ENCODE peak calls at places on chromosomes 3 and 15, in eight cellular contexts. Y, X, L, M, T, D, E and Z are unnamed samples.

GRCh38 chr15:31353931-31354330 is 27.3 kb downstream of the KLF13 start:
- DNase-seq in T (peak), M (no peak), X (no peak), E (no peak), L (no peak), D (no peak), Y (no peak), Z (no peak)

GRCh38 chr3:163605915-163606314 is 1472.4 kb downstream of the SI start:
- DNase-seq in E (no peak), Y (no peak), L (no peak), T (no peak), M (peak), X (no peak), D (no peak), Z (no peak)

GRCh38 chr3:171967137-171967783 is 72.1 kb upstream of the FNDC3B start:
- DNase-seq in X (peak), Y (no peak), E (no peak), T (no peak), L (no peak), D (no peak), M (peak), Z (no peak)

GRCh38 chr15:59330649-59331048 is 42.0 kb downstream of the MYO1E start:
- DNase-seq in T (no peak), E (no peak), Y (no peak), D (no peak), L (no peak), X (no peak), M (no peak), Z (no peak)

GRCh38 chr3:145370870-145371269 is 790.1 kb downstream of the PLOD2 start:
- DNase-seq in L (no peak), E (no peak), D (no peak), X (no peak), M (no peak), T (no peak), Y (no peak), Z (no peak)

GRCh38 chr3:29515451-29515850 is 234.6 kb downstream of the RBMS3 start:
- DNase-seq in D (no peak), E (no peak), Y (no peak), T (no peak), L (peak), X (no peak), M (peak), Z (no peak)

GRCh38 chr15:93135459-93135858 is 46.4 kb upstream of the RGMA start:
- DNase-seq in T (no peak), Y (no peak), D (no peak), L (no peak), X (no peak), M (no peak), E (no peak), Z (no peak)

GRCh38 chr15:91408476-91409076 is 308.5 kb downstream of the SV2B start:
- DNase-seq in Y (no peak), L (no peak), X (no peak), M (no peak), T (no peak), D (no peak), E (no peak), Z (no peak)

GRCh38 chr3:86828751-86829150 is 162.2 kb downstream of the VGLL3 start:
- DNase-seq in E (no peak), L (no peak), Y (no peak), T (no peak), D (no peak), M (no peak), X (no peak), Z (no peak)

GRCh38 chr15:77036537-77037474 is 34.1 kb downstream of the TSPAN3 start:
- DNase-seq in D (peak), L (no peak), X (no peak), M (no peak), E (peak), Y (peak), T (no peak), Z (no peak)

GRCh38 chr15:70354260-70354894 is 256.7 kb upstream of the TLE3 start:
- DNase-seq in E (no peak), L (no peak), D (no peak), T (no peak), Y (no peak), M (no peak), X (no peak), Z (no peak)

GRCh38 chr3:89606151-89606550 is 498.7 kb downstream of the EPHA3 start:
- DNase-seq in M (no peak), D (no peak), Y (no peak), X (no peak), L (no peak), T (no peak), E (no peak), Z (no peak)

GRCh38 chr3:194312743-194313281 is 38.3 kb downstream of the CPN2 start:
- DNase-seq in T (no peak), Y (no peak), E (peak), L (no peak), M (peak), X (no peak), D (no peak), Z (no peak)

GRCh38 chr3:133570139-133570936 is 3.1 kb upstream of the CDV3 start:
- DNase-seq in L (no peak), M (peak), D (no peak), X (no peak), Y (no peak), E (no peak), T (no peak), Z (no peak)

GRCh38 chr3:180610981-180611380 is 9.0 kb downstream of the TTC14 start:
- DNase-seq in T (no peak), Y (no peak), D (no peak), X (no peak), L (no peak), E (no peak), M (no peak), Z (no peak)

GRCh38 chr15:96320703-96321421 is 9.6 kb upstream of the NR2F2 start:
- DNase-seq in L (no peak), D (no peak), E (no peak), T (no peak), Y (no peak), X (no peak), M (no peak), Z (no peak)

GRCh38 chr3:190701096-190701532 is 161.4 kb downstream of the GMNC start:
- DNase-seq in D (peak), T (no peak), E (no peak), X (peak), L (no peak), M (peak), Y (no peak), Z (no peak)

GRCh38 chr3:133042778-133043177 is 4.6 kb downstream of the TMEM108 start:
- DNase-seq in E (no peak), L (no peak), T (no peak), D (no peak), X (no peak), M (no peak), Y (no peak), Z (no peak)

GRCh38 chr3:49217688-49218470 is 46.5 kb downstream of the KLHDC8B start:
- DNase-seq in D (no peak), Y (no peak), T (no peak), L (no peak), M (no peak), E (no peak), X (no peak), Z (no peak)

GRCh38 chr3:161630791-161631190 is 134.2 kb downstream of the OTOL1 start:
- DNase-seq in L (no peak), M (peak), T (no peak), X (no peak), Y (no peak), E (no peak), D (no peak), Z (no peak)

GRCh38 chr3:2765002-2765579 is 345.1 kb downstream of the IL5RA start:
- DNase-seq in Y (no peak), X (peak), M (no peak), L (peak), T (no peak), E (no peak), D (no peak), Z (peak)

GRCh38 chr3:67790043-67790442 is 135.6 kb upstream of the SUCLG2 start:
- DNase-seq in Y (no peak), L (no peak), E (no peak), T (peak), D (peak), X (peak), M (peak), Z (peak)

GRCh38 chr3:172869797-172870518 is 119.4 kb downstream of the ECT2 start:
- DNase-seq in D (no peak), E (no peak), Y (no peak), L (no peak), X (no peak), M (no peak), T (no peak), Z (no peak)

GRCh38 chr15:25332306-25332705 is 106.5 kb downstream of the UBE3A start:
- DNase-seq in T (no peak), M (no peak), D (no peak), Y (no peak), L (no peak), X (no peak), E (no peak), Z (no peak)

GRCh38 chr3:24351779-24352469 is 142.7 kb downstream of the THRB start:
- DNase-seq in X (no peak), T (no peak), M (no peak), D (no peak), E (no peak), L (no peak), Y (no peak), Z (no peak)

GRCh38 chr3:198070871-198071270 is 110.9 kb downstream of the LMLN start:
- DNase-seq in M (no peak), T (no peak), L (no peak), E (no peak), X (no peak), Y (no peak), D (no peak), Z (no peak)